ENCODE peak calls at places on chromosomes 4 and X, in six cellular contexts. O is cardiac muscle cell; U is K562; Y is body of pancreas; B is heart left ventricle; Z is effector memory CD4-positive, alpha-beta T cell. A is an unnamed sample.

GRCh38 chrX:47649302-47649701 is 1.1 kb downstream of the ELK1 start:
- DNase-seq in O (peak; percentile 18), U (no peak), Y (no peak), B (no peak), Z (no peak), A (no peak)

GRCh38 chrX:71871367-71871766 is 39.3 kb upstream of the NHSL2 start:
- DNase-seq in O (peak; percentile 60), U (no peak), Y (no peak), B (no peak), Z (no peak), A (no peak)

GRCh38 chr4:176592976-176593375 is 199.7 kb downstream of the VEGFC start:
- DNase-seq in O (no peak), U (no peak), Y (no peak), B (no peak), Z (no peak), A (no peak)

GRCh38 chr4:164937576-164938270 is 39.7 kb downstream of the TRIM61 start:
- DNase-seq in O (peak; percentile 32), U (peak; percentile 12), Y (no peak), B (no peak), Z (no peak), A (no peak)

GRCh38 chr4:89296871-89297270 is 10.7 kb downstream of the GPRIN3 start:
- DNase-seq in O (no peak), U (no peak), Y (no peak), B (no peak), Z (no peak), A (no peak)

GRCh38 chrX:148871422-148872152 is 371.2 kb downstream of the AFF2 start:
- DNase-seq in O (peak; percentile 87), U (no peak), Y (no peak), B (peak; percentile 15), Z (no peak), A (no peak)

GRCh38 chr4:159015862-159016261 is 87.0 kb upstream of the RAPGEF2 start:
- DNase-seq in O (no peak), U (peak; percentile 32), Y (no peak), B (no peak), Z (no peak), A (no peak)

GRCh38 chr4:123418486-123418931 is 21.9 kb downstream of the SPRY1 start:
- DNase-seq in O (peak; percentile 95), U (no peak), Y (peak; percentile 29), B (no peak), Z (no peak), A (no peak)

GRCh38 chr4:106809083-106809482 is 227.0 kb downstream of the DKK2 start:
- DNase-seq in O (peak; percentile 67), U (no peak), Y (no peak), B (no peak), Z (no peak), A (no peak)

GRCh38 chrX:40209951-40210617 is 112.3 kb upstream of the BCOR start:
- DNase-seq in O (no peak), U (no peak), Y (no peak), B (no peak), Z (no peak), A (no peak)

GRCh38 chr4:76780781-76781697 is 116.9 kb downstream of the SOWAHB start:
- DNase-seq in O (no peak), U (no peak), Y (no peak), B (no peak), Z (no peak), A (no peak)

GRCh38 chr4:38728651-38729141 is 54.1 kb downstream of the TLR10 start:
- DNase-seq in O (no peak), U (peak; percentile 22), Y (peak; percentile 52), B (no peak), Z (no peak), A (no peak)

GRCh38 chr4:113639311-113639710 is 122.2 kb downstream of the CAMK2D start:
- DNase-seq in O (no peak), U (no peak), Y (no peak), B (no peak), Z (no peak), A (no peak)

GRCh38 chr4:83360018-83360417 is 25.4 kb upstream of the HPSE start:
- DNase-seq in O (no peak), U (no peak), Y (no peak), B (no peak), Z (no peak), A (no peak)

GRCh38 chrX:155023907-155024833 is 1.6 kb upstream of the F8 start:
- DNase-seq in O (no peak), U (no peak), Y (no peak), B (no peak), Z (no peak), A (no peak)

GRCh38 chr4:185573651-185574199 is 38.4 kb upstream of the PDLIM3 start:
- DNase-seq in O (peak; percentile 84), U (peak; percentile 80), Y (no peak), B (no peak), Z (no peak), A (no peak)

GRCh38 chrX:119189586-119189985 is 46.5 kb upstream of the PGRMC1 start:
- DNase-seq in O (peak; percentile 67), U (no peak), Y (peak; percentile 19), B (peak; percentile 56), Z (no peak), A (no peak)

GRCh38 chrX:103536071-103536470 is 16.8 kb upstream of the RAB40A start:
- DNase-seq in O (peak; percentile 84), U (no peak), Y (no peak), B (no peak), Z (no peak), A (no peak)

GRCh38 chr4:156111706-156112105 is 158.0 kb upstream of the CTSO start:
- DNase-seq in O (no peak), U (no peak), Y (no peak), B (no peak), Z (no peak), A (no peak)

GRCh38 chr4:183722738-183723560 is 63.9 kb downstream of the TRAPPC11 start:
- DNase-seq in O (peak; percentile 30), U (no peak), Y (peak; percentile 81), B (peak; percentile 77), Z (peak; percentile 11), A (peak; percentile 19)

GRCh38 chr4:141810038-141810701 is 173.8 kb downstream of the IL15 start:
- DNase-seq in O (no peak), U (no peak), Y (no peak), B (no peak), Z (no peak), A (no peak)

GRCh38 chr4:86838141-86838540 is 11.0 kb downstream of the SLC10A6 start:
- DNase-seq in O (no peak), U (no peak), Y (no peak), B (no peak), Z (no peak), A (no peak)

GRCh38 chr4:183422962-183423653 is 21.3 kb upstream of the CDKN2AIP start:
- DNase-seq in O (peak; percentile 25), U (no peak), Y (no peak), B (no peak), Z (no peak), A (no peak)

GRCh38 chr4:72971572-72971971 is 97.9 kb downstream of the COX18 start:
- DNase-seq in O (peak; percentile 84), U (peak; percentile 4), Y (no peak), B (no peak), Z (no peak), A (no peak)

GRCh38 chr4:124964251-124964650 is 251.7 kb upstream of the ANKRD50 start:
- DNase-seq in O (no peak), U (no peak), Y (no peak), B (no peak), Z (no peak), A (no peak)

GRCh38 chr4:124961138-124961750 is 248.7 kb upstream of the ANKRD50 start:
- DNase-seq in O (no peak), U (peak; percentile 1), Y (no peak), B (no peak), Z (no peak), A (no peak)

GRCh38 chr4:124970011-124970410 is 257.5 kb upstream of the ANKRD50 start:
- DNase-seq in O (peak; percentile 27), U (no peak), Y (no peak), B (no peak), Z (no peak), A (no peak)

DNA sequence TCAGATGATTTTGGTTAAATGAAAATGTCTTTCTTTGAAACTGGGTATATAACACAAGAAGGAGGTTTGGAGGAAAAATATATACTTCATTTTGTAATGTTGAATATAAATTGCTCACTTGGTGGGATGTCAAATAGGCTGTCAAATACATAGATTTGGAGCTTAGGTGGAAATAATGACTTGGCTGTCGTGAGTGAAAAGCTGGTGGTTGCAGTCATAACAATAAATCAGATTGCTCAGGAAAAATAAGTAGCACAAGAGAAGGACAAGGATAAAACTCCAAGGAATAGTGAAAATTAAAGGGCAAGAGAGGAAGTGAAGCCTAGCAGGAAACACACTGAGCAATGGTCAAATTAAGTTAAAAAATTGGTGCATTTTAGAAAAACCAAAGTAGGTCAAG is 253.0 kb upstream of the ANKRD50 start:
- DNase-seq in O (no peak), U (no peak), Y (no peak), B (no peak), Z (no peak), A (no peak)
- H3K4me3 ChIP-seq in O (no peak overlapping the region), U (no peak overlapping the region), Y (no peak overlapping the region), B (no peak overlapping the region), Z (no peak overlapping the region), A (no peak overlapping the region)

DNA sequence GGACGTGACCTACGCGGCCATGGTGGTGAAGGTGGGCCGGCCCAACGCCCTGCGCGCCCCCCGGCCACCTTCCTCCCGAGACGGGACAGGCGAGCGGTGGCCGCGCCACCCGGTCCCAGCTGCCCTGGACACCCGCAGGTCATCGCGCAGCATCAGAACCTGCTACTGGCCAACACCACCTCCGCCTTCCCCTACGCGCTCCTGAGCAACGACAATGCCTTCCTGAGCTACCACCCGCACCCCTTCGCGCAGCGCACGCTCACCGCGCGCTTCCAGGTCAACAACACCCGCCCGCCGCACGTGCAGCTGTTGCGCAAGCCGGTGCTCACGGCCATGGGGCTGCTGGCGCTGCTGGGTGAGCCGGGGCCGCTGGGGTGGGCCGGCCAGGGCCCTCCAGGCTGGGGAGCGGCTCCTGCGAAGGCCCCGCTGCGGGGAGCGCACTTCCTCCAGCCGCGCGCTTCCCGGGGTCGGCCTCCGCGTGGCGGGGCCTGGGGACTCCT is 9.0 kb upstream of the SLC26A1 start:
- DNase-seq in O (peak; percentile 61), U (no peak), Y (peak; percentile 78), B (no peak), Z (no peak), A (no peak)
- H3K27me3 ChIP-seq in O (peaks cover 98% of the 10 kb centered on the region), U (no peaks in the 10 kb centered on the region), Y (peaks cover 36% of the 10 kb centered on the region), B (peaks cover 61% of the 10 kb centered on the region), Z (peaks cover 46% of the 10 kb centered on the region), A (peaks cover 22% of the 10 kb centered on the region)

GRCh38 chr4:13918110-13918509 is 290.6 kb upstream of the BOD1L1 start:
- DNase-seq in O (peak; percentile 95), U (no peak), Y (no peak), B (peak; percentile 33), Z (no peak), A (no peak)
- H3K4me1 ChIP-seq in O (no peaks in the 10 kb centered on the region), U (no peaks in the 10 kb centered on the region), Y (no peaks in the 10 kb centered on the region), B (no peaks in the 10 kb centered on the region), Z (no peaks in the 10 kb centered on the region), A (no peaks in the 10 kb centered on the region)

GRCh38 chr4:169658196-169658595 is 37.8 kb downstream of the CLCN3 start:
- DNase-seq in O (no peak), U (no peak), Y (no peak), B (no peak), Z (no peak), A (no peak)

GRCh38 chr4:169660929-169661328 is 40.6 kb downstream of the CLCN3 start:
- DNase-seq in O (no peak), U (no peak), Y (no peak), B (no peak), Z (no peak), A (no peak)

GRCh38 chr4:169659736-169660670 is 39.6 kb downstream of the CLCN3 start:
- DNase-seq in O (peak; percentile 99), U (peak; percentile 97), Y (peak; percentile 91), B (peak; percentile 75), Z (peak; percentile 54), A (peak; percentile 12)

GRCh38 chr4:169657470-169658107 is 37.2 kb downstream of the CLCN3 start:
- DNase-seq in O (no peak), U (no peak), Y (no peak), B (no peak), Z (no peak), A (no peak)

GRCh38 chr4:169658970-169659735 is 38.8 kb downstream of the CLCN3 start:
- DNase-seq in O (no peak), U (peak; percentile 41), Y (no peak), B (no peak), Z (no peak), A (no peak)
- H3K4me3 ChIP-seq in O (no peak overlapping the region), U (peak overlapping the region; percentile 21), Y (no peak overlapping the region), B (peak overlapping the region; percentile 55), Z (no peak overlapping the region), A (no peak overlapping the region)

A was measured in CD8-positive, alpha-beta memory T cell.